ENCODE peak calls at places on chromosomes 4 and X, in five cellular contexts. One of them, this sample, is unnamed.

GRCh38 chr4:94758700-94759399 is 1.1 kb downstream of the BMPR1B start:
- DNase-seq in activated CD4-positive, alpha-beta T cell treated with anti-CD3 and anti-CD28 coated beads, Interleukin-2, amount 10 ng/mL, durations not matched to agents 7 days and 5 days: no peak
- DNase-seq in kidney tubule cell: peak
- DNase-seq in H4: no peak
- DNase-seq in dorsolateral prefrontal cortex: no peak
- DNase-seq in this sample: no peak

GRCh38 chr4:41391271-41391670 is 134.5 kb downstream of the UCHL1 start:
- DNase-seq in activated CD4-positive, alpha-beta T cell treated with anti-CD3 and anti-CD28 coated beads, Interleukin-2, amount 10 ng/mL, durations not matched to agents 7 days and 5 days: no peak
- DNase-seq in kidney tubule cell: no peak
- DNase-seq in H4: no peak
- DNase-seq in dorsolateral prefrontal cortex: no peak
- DNase-seq in this sample: no peak

GRCh38 chr4:174764105-174764729 is 64.8 kb downstream of the GLRA3 start:
- DNase-seq in activated CD4-positive, alpha-beta T cell treated with anti-CD3 and anti-CD28 coated beads, Interleukin-2, amount 10 ng/mL, durations not matched to agents 7 days and 5 days: no peak
- DNase-seq in kidney tubule cell: peak
- DNase-seq in H4: peak
- DNase-seq in dorsolateral prefrontal cortex: no peak
- DNase-seq in this sample: no peak

GRCh38 chr4:25928956-25929336 is 14.9 kb downstream of the SMIM20 start:
- DNase-seq in activated CD4-positive, alpha-beta T cell treated with anti-CD3 and anti-CD28 coated beads, Interleukin-2, amount 10 ng/mL, durations not matched to agents 7 days and 5 days: no peak
- DNase-seq in kidney tubule cell: no peak
- DNase-seq in H4: no peak
- DNase-seq in dorsolateral prefrontal cortex: no peak
- DNase-seq in this sample: no peak

GRCh38 chrX:14095702-14096101 is 66.0 kb upstream of the GEMIN8 start:
- DNase-seq in activated CD4-positive, alpha-beta T cell treated with anti-CD3 and anti-CD28 coated beads, Interleukin-2, amount 10 ng/mL, durations not matched to agents 7 days and 5 days: peak
- DNase-seq in kidney tubule cell: peak
- DNase-seq in H4: peak
- DNase-seq in dorsolateral prefrontal cortex: peak
- DNase-seq in this sample: peak

GRCh38 chr4:112832493-112832892 is 195.6 kb downstream of the LARP7 start:
- DNase-seq in activated CD4-positive, alpha-beta T cell treated with anti-CD3 and anti-CD28 coated beads, Interleukin-2, amount 10 ng/mL, durations not matched to agents 7 days and 5 days: no peak
- DNase-seq in kidney tubule cell: no peak
- DNase-seq in H4: no peak
- DNase-seq in dorsolateral prefrontal cortex: no peak
- DNase-seq in this sample: no peak

GRCh38 chr4:7761312-7761711 is 178.3 kb downstream of the AFAP1 start:
- DNase-seq in activated CD4-positive, alpha-beta T cell treated with anti-CD3 and anti-CD28 coated beads, Interleukin-2, amount 10 ng/mL, durations not matched to agents 7 days and 5 days: no peak
- DNase-seq in kidney tubule cell: no peak
- DNase-seq in H4: no peak
- DNase-seq in dorsolateral prefrontal cortex: no peak
- DNase-seq in this sample: no peak

GRCh38 chrX:68072016-68072415 is 361.3 kb downstream of the OPHN1 start:
- DNase-seq in activated CD4-positive, alpha-beta T cell treated with anti-CD3 and anti-CD28 coated beads, Interleukin-2, amount 10 ng/mL, durations not matched to agents 7 days and 5 days: no peak
- DNase-seq in kidney tubule cell: no peak
- DNase-seq in H4: no peak
- DNase-seq in dorsolateral prefrontal cortex: no peak
- DNase-seq in this sample: no peak

GRCh38 chrX:66163849-66164401 is at the start of gene HEPH:
- DNase-seq in activated CD4-positive, alpha-beta T cell treated with anti-CD3 and anti-CD28 coated beads, Interleukin-2, amount 10 ng/mL, durations not matched to agents 7 days and 5 days: no peak
- DNase-seq in kidney tubule cell: no peak
- DNase-seq in H4: no peak
- DNase-seq in dorsolateral prefrontal cortex: no peak
- DNase-seq in this sample: no peak

GRCh38 chr4:136036744-136037143 is 1495.5 kb downstream of the PCDH18 start:
- DNase-seq in activated CD4-positive, alpha-beta T cell treated with anti-CD3 and anti-CD28 coated beads, Interleukin-2, amount 10 ng/mL, durations not matched to agents 7 days and 5 days: no peak
- DNase-seq in kidney tubule cell: peak
- DNase-seq in H4: peak
- DNase-seq in dorsolateral prefrontal cortex: no peak
- DNase-seq in this sample: no peak

GRCh38 chr4:159160242-159160641 is 57.4 kb downstream of the RAPGEF2 start:
- DNase-seq in activated CD4-positive, alpha-beta T cell treated with anti-CD3 and anti-CD28 coated beads, Interleukin-2, amount 10 ng/mL, durations not matched to agents 7 days and 5 days: no peak
- DNase-seq in kidney tubule cell: no peak
- DNase-seq in H4: no peak
- DNase-seq in dorsolateral prefrontal cortex: no peak
- DNase-seq in this sample: no peak

GRCh38 chr4:1593881-1594345 is 90.2 kb downstream of the FAM53A start:
- DNase-seq in activated CD4-positive, alpha-beta T cell treated with anti-CD3 and anti-CD28 coated beads, Interleukin-2, amount 10 ng/mL, durations not matched to agents 7 days and 5 days: no peak
- DNase-seq in kidney tubule cell: no peak
- DNase-seq in H4: no peak
- DNase-seq in dorsolateral prefrontal cortex: no peak
- DNase-seq in this sample: no peak

GRCh38 chr4:8644966-8645752 is 52.6 kb downstream of the CPZ start:
- DNase-seq in activated CD4-positive, alpha-beta T cell treated with anti-CD3 and anti-CD28 coated beads, Interleukin-2, amount 10 ng/mL, durations not matched to agents 7 days and 5 days: no peak
- DNase-seq in kidney tubule cell: no peak
- DNase-seq in H4: no peak
- DNase-seq in dorsolateral prefrontal cortex: no peak
- DNase-seq in this sample: no peak

GRCh38 chr4:164935363-164935762 is 42.1 kb downstream of the TRIM61 start:
- DNase-seq in activated CD4-positive, alpha-beta T cell treated with anti-CD3 and anti-CD28 coated beads, Interleukin-2, amount 10 ng/mL, durations not matched to agents 7 days and 5 days: no peak
- DNase-seq in kidney tubule cell: no peak
- DNase-seq in H4: peak
- DNase-seq in dorsolateral prefrontal cortex: no peak
- DNase-seq in this sample: no peak